ENCODE peak calls at places on chromosome 16, in ten cellular contexts. One of them, this sample, is unnamed.

GRCh38 chr16:85064186-85064585 is 36.6 kb downstream of the KIAA0513 start:
- DNase-seq in PC-9: no peak
- DNase-seq in CD4-positive, alpha-beta T cell: no peak
- DNase-seq in HCT116: no peak
- DNase-seq in colonic mucosa: no peak
- DNase-seq in Peyer's patch: no peak
- DNase-seq in caudate nucleus: no peak
- DNase-seq in mammary epithelial cell: no peak
- DNase-seq in heart left ventricle: no peak
- DNase-seq in heart right ventricle: no peak
- DNase-seq in this sample: no peak

GRCh38 chr16:46712911-46713310 is 23.5 kb downstream of the ORC6 start:
- DNase-seq in mammary epithelial cell: no peak
- DNase-seq in Peyer's patch: no peak
- DNase-seq in heart left ventricle: no peak
- DNase-seq in heart right ventricle: no peak
- DNase-seq in HCT116: no peak
- DNase-seq in caudate nucleus: no peak
- DNase-seq in CD4-positive, alpha-beta T cell: no peak
- DNase-seq in PC-9: no peak
- DNase-seq in colonic mucosa: no peak
- DNase-seq in this sample: no peak

GRCh38 chr16:89921699-89922476 is 1.3 kb upstream of the TUBB3 start:
- DNase-seq in mammary epithelial cell: peak
- DNase-seq in colonic mucosa: peak
- DNase-seq in heart left ventricle: peak
- DNase-seq in PC-9: peak
- DNase-seq in caudate nucleus: no peak
- DNase-seq in CD4-positive, alpha-beta T cell: no peak
- DNase-seq in HCT116: peak
- DNase-seq in heart right ventricle: peak
- DNase-seq in Peyer's patch: peak
- DNase-seq in this sample: peak

GRCh38 chr16:2449118-2449517 is 10.8 kb upstream of the TEDC2 start:
- DNase-seq in heart right ventricle: no peak
- DNase-seq in caudate nucleus: no peak
- DNase-seq in mammary epithelial cell: no peak
- DNase-seq in PC-9: no peak
- DNase-seq in CD4-positive, alpha-beta T cell: no peak
- DNase-seq in heart left ventricle: no peak
- DNase-seq in Peyer's patch: no peak
- DNase-seq in colonic mucosa: no peak
- DNase-seq in HCT116: no peak
- DNase-seq in this sample: no peak

GRCh38 chr16:50812876-50813466 is 71.1 kb downstream of the CYLD start:
- DNase-seq in CD4-positive, alpha-beta T cell: no peak
- DNase-seq in Peyer's patch: no peak
- DNase-seq in caudate nucleus: no peak
- DNase-seq in heart right ventricle: no peak
- DNase-seq in mammary epithelial cell: no peak
- DNase-seq in colonic mucosa: no peak
- DNase-seq in HCT116: no peak
- DNase-seq in heart left ventricle: no peak
- DNase-seq in PC-9: no peak
- DNase-seq in this sample: no peak

GRCh38 chr16:74275031-74275636 is 21.5 kb upstream of the PSMD7 start:
- DNase-seq in CD4-positive, alpha-beta T cell: no peak
- DNase-seq in HCT116: peak
- DNase-seq in caudate nucleus: no peak
- DNase-seq in colonic mucosa: no peak
- DNase-seq in Peyer's patch: no peak
- DNase-seq in heart left ventricle: no peak
- DNase-seq in mammary epithelial cell: no peak
- DNase-seq in heart right ventricle: no peak
- DNase-seq in PC-9: no peak
- DNase-seq in this sample: no peak

GRCh38 chr16:11016524-11016988 is 72.2 kb downstream of the CLEC16A start:
- DNase-seq in Peyer's patch: no peak
- DNase-seq in heart left ventricle: no peak
- DNase-seq in CD4-positive, alpha-beta T cell: no peak
- DNase-seq in colonic mucosa: peak
- DNase-seq in caudate nucleus: no peak
- DNase-seq in PC-9: peak
- DNase-seq in HCT116: no peak
- DNase-seq in heart right ventricle: no peak
- DNase-seq in mammary epithelial cell: no peak
- DNase-seq in this sample: no peak

GRCh38 chr16:48001306-48001885 is 154.4 kb downstream of the ABCC12 start:
- DNase-seq in mammary epithelial cell: no peak
- DNase-seq in colonic mucosa: no peak
- DNase-seq in caudate nucleus: no peak
- DNase-seq in heart left ventricle: no peak
- DNase-seq in CD4-positive, alpha-beta T cell: no peak
- DNase-seq in Peyer's patch: no peak
- DNase-seq in HCT116: no peak
- DNase-seq in heart right ventricle: no peak
- DNase-seq in PC-9: no peak
- DNase-seq in this sample: no peak

GRCh38 chr16:16005725-16006124 is 56.3 kb downstream of the ABCC1 start:
- DNase-seq in CD4-positive, alpha-beta T cell: no peak
- DNase-seq in PC-9: no peak
- DNase-seq in caudate nucleus: no peak
- DNase-seq in mammary epithelial cell: no peak
- DNase-seq in colonic mucosa: no peak
- DNase-seq in heart left ventricle: no peak
- DNase-seq in Peyer's patch: no peak
- DNase-seq in heart right ventricle: no peak
- DNase-seq in HCT116: no peak
- DNase-seq in this sample: no peak

GRCh38 chr16:85879975-85880831 is 18.8 kb upstream of the IRF8 start:
- DNase-seq in heart right ventricle: no peak
- DNase-seq in Peyer's patch: no peak
- DNase-seq in mammary epithelial cell: no peak
- DNase-seq in caudate nucleus: no peak
- DNase-seq in CD4-positive, alpha-beta T cell: no peak
- DNase-seq in colonic mucosa: peak
- DNase-seq in PC-9: no peak
- DNase-seq in HCT116: no peak
- DNase-seq in heart left ventricle: no peak
- DNase-seq in this sample: no peak

GRCh38 chr16:31074073-31074813 is at the start of the genes ZNF646 and ZNF668:
- DNase-seq in Peyer's patch: peak
- DNase-seq in HCT116: peak
- DNase-seq in colonic mucosa: peak
- DNase-seq in mammary epithelial cell: peak
- DNase-seq in PC-9: peak
- DNase-seq in caudate nucleus: peak
- DNase-seq in heart right ventricle: peak
- DNase-seq in heart left ventricle: peak
- DNase-seq in CD4-positive, alpha-beta T cell: peak
- DNase-seq in this sample: peak

GRCh38 chr16:31072540-31073072 is 1.4 kb downstream of the ZNF668 start:
- DNase-seq in colonic mucosa: peak
- DNase-seq in heart right ventricle: no peak
- DNase-seq in HCT116: no peak
- DNase-seq in heart left ventricle: no peak
- DNase-seq in CD4-positive, alpha-beta T cell: no peak
- DNase-seq in PC-9: peak
- DNase-seq in mammary epithelial cell: peak
- DNase-seq in Peyer's patch: peak
- DNase-seq in caudate nucleus: no peak
- DNase-seq in this sample: peak

GRCh38 chr16:31073823-31074072 is 292 bp downstream of the ZNF668 start:
- DNase-seq in mammary epithelial cell: no peak
- DNase-seq in Peyer's patch: no peak
- DNase-seq in CD4-positive, alpha-beta T cell: no peak
- DNase-seq in colonic mucosa: no peak
- DNase-seq in heart left ventricle: no peak
- DNase-seq in PC-9: no peak
- DNase-seq in caudate nucleus: no peak
- DNase-seq in heart right ventricle: no peak
- DNase-seq in HCT116: no peak
- DNase-seq in this sample: no peak

GRCh38 chr16:31071861-31072260 is 2.2 kb downstream of the ZNF668 start:
- DNase-seq in heart right ventricle: no peak
- DNase-seq in HCT116: no peak
- DNase-seq in Peyer's patch: no peak
- DNase-seq in mammary epithelial cell: peak
- DNase-seq in PC-9: no peak
- DNase-seq in CD4-positive, alpha-beta T cell: no peak
- DNase-seq in caudate nucleus: no peak
- DNase-seq in heart left ventricle: no peak
- DNase-seq in colonic mucosa: no peak
- DNase-seq in this sample: no peak

DNA sequence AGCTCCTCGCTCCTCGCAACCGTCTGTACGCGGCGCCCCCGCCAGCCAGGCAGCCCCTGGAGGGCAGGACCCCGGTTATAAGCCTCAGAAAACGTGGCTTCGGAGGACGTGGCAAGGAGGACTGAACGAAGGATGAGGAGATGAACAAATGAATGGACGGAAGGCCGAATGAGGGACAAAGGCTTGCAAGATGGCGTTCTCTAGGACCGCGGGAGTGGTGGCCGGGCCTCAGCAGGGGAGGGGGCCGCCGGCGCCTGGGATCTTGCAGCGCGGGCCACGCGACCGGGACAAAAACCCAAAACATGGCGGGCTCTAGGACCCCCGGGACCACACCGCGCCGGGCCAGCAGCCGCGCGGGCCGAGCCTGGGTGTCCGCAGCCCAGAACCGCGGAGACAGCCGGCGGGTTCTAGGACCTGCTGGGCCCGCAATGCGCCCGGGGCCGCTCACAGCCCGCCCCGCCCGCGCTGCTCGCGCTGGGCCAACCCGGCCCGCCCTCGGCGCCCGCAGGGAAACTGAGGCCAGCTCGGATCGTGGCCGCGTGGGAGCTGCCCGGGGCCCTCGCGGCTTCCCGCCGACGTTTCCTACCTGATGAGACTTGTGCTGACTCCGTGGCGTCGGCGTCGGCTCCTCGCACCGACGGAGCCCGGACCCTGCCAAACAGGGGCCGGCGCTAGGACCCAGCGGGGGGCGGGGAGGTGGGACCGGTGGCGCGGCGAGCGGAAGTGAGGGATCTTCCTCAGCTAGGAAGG is 792 bp downstream of the ZNF668 start:
- DNase-seq in PC-9: peak
- DNase-seq in mammary epithelial cell: peak
- DNase-seq in colonic mucosa: peak
- DNase-seq in HCT116: peak
- DNase-seq in Peyer's patch: peak
- DNase-seq in CD4-positive, alpha-beta T cell: peak
- DNase-seq in heart left ventricle: peak
- DNase-seq in heart right ventricle: peak
- DNase-seq in caudate nucleus: peak
- DNase-seq in this sample: peak
- H3K27ac ChIP-seq in PC-9: peak
- H3K27ac ChIP-seq in mammary epithelial cell: peak
- H3K27ac ChIP-seq in colonic mucosa: peak
- H3K27ac ChIP-seq in HCT116: peak
- H3K27ac ChIP-seq in Peyer's patch: peak
- H3K27ac ChIP-seq in CD4-positive, alpha-beta T cell: peak
- H3K27ac ChIP-seq in heart left ventricle: peak
- H3K27ac ChIP-seq in heart right ventricle: peak
- H3K27ac ChIP-seq in caudate nucleus: peak
- H3K27ac ChIP-seq in this sample: peak

GRCh38 chr16:14491831-14492529 is 138.1 kb downstream of the PARN start:
- DNase-seq in heart left ventricle: no peak
- DNase-seq in CD4-positive, alpha-beta T cell: no peak
- DNase-seq in colonic mucosa: no peak
- DNase-seq in PC-9: no peak
- DNase-seq in HCT116: no peak
- DNase-seq in caudate nucleus: no peak
- DNase-seq in mammary epithelial cell: no peak
- DNase-seq in Peyer's patch: no peak
- DNase-seq in heart right ventricle: no peak
- DNase-seq in this sample: no peak
- H3K27ac ChIP-seq in heart left ventricle: peak
- H3K27ac ChIP-seq in CD4-positive, alpha-beta T cell: no peak
- H3K27ac ChIP-seq in colonic mucosa: no peak
- H3K27ac ChIP-seq in PC-9: no peak
- H3K27ac ChIP-seq in HCT116: no peak
- H3K27ac ChIP-seq in caudate nucleus: no peak
- H3K27ac ChIP-seq in mammary epithelial cell: no peak
- H3K27ac ChIP-seq in Peyer's patch: no peak
- H3K27ac ChIP-seq in heart right ventricle: peak
- H3K27ac ChIP-seq in this sample: no peak

DNA sequence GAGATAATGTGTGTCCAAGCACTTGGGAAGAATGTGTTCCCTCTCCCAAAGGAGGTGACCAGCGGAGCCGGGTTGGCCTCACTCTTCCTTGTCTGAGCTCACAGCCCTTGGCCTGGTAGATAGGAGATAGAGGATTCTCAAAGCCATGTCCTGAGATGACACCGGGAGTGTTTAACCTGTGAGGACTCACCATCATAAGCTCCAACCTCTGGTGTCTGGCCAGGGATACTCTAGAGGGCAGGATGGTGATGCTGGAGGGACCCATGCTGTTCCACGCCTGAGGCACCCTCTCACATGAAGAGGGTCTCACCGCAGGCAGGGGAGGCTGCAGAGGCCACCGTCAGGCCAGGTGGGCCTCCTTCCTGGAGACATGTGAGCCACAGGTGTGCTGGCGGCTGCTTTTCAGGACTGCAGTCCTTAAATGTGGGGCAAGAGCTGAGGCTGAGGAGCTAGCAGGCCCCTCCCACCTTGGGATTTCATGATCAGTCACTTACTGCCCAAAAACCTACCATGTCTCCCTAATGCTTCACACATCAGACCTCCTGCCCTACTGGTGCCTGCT is 6.6 kb upstream of the ZNF629 start:
- DNase-seq in CD4-positive, alpha-beta T cell: no peak
- DNase-seq in caudate nucleus: no peak
- DNase-seq in HCT116: no peak
- DNase-seq in heart right ventricle: no peak
- DNase-seq in PC-9: no peak
- DNase-seq in colonic mucosa: no peak
- DNase-seq in mammary epithelial cell: no peak
- DNase-seq in Peyer's patch: no peak
- DNase-seq in heart left ventricle: no peak
- DNase-seq in this sample: no peak
- H3K27ac ChIP-seq in CD4-positive, alpha-beta T cell: no peak
- H3K27ac ChIP-seq in caudate nucleus: no peak
- H3K27ac ChIP-seq in HCT116: no peak
- H3K27ac ChIP-seq in heart right ventricle: no peak
- H3K27ac ChIP-seq in PC-9: no peak
- H3K27ac ChIP-seq in colonic mucosa: no peak
- H3K27ac ChIP-seq in mammary epithelial cell: no peak
- H3K27ac ChIP-seq in Peyer's patch: no peak
- H3K27ac ChIP-seq in heart left ventricle: no peak
- H3K27ac ChIP-seq in this sample: no peak

DNA sequence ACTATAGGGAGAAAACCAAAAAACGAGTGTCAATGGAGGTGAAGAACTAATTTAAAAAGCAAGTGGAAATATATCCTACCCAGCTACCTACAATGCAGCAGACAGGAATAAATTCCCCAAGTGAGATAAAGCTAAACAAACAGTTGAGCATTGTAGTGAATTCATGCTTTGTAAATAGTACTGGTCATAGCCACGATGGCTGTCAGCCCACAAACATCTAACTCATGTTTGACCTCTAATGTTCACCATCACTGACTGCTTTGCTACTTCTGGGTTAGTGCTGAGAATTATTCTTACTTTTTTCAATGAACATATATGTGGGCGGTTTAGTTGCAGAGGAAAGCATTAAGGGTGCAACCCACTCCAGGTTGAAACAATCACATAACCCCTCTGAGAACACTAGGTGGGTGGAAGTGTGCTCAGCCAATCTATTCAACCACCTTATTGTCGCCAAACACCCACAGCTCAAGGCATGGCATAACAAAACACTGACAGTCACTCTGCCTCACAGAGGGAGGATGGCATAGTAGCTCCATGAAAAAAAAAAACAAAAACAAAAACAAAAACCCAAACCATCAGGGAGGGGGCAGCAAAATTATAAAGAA is 264.1 kb downstream of the ZFHX3 start:
- DNase-seq in mammary epithelial cell: no peak
- DNase-seq in caudate nucleus: no peak
- DNase-seq in HCT116: no peak
- DNase-seq in heart right ventricle: no peak
- DNase-seq in Peyer's patch: no peak
- DNase-seq in heart left ventricle: no peak
- DNase-seq in CD4-positive, alpha-beta T cell: no peak
- DNase-seq in PC-9: no peak
- DNase-seq in colonic mucosa: no peak
- DNase-seq in this sample: no peak
- H3K27ac ChIP-seq in mammary epithelial cell: no peak
- H3K27ac ChIP-seq in caudate nucleus: no peak
- H3K27ac ChIP-seq in HCT116: no peak
- H3K27ac ChIP-seq in heart right ventricle: no peak
- H3K27ac ChIP-seq in Peyer's patch: no peak
- H3K27ac ChIP-seq in heart left ventricle: no peak
- H3K27ac ChIP-seq in CD4-positive, alpha-beta T cell: no peak
- H3K27ac ChIP-seq in PC-9: no peak
- H3K27ac ChIP-seq in colonic mucosa: no peak
- H3K27ac ChIP-seq in this sample: peak

This sample was measured in sigmoid colon.